ENCODE peak calls at places on chromosome 10, in four cellular contexts. U is H1, A is GM12878, D is HepG2. N is an unnamed sample.
A peak's percentile ranks its signal among the peaks of the same experiment; 100 is the strongest.

GRCh38 chr10:12699756-12700556 is 301.6 kb downstream of the CCDC3 start:
- DNase-seq in A (no peak), U (no peak), D (no peak), N (no peak)

GRCh38 chr10:120517881-120518484 is 61.0 kb downstream of the PLPP4 start:
- DNase-seq in U (no peak), A (no peak), D (no peak), N (no peak)

GRCh38 chr10:51405580-51406367 is 293.6 kb downstream of the CSTF2T start:
- DNase-seq in D (no peak), A (no peak), U (no peak), N (no peak)

GRCh38 chr10:131723601-131724530 is 176.9 kb upstream of the PPP2R2D start:
- DNase-seq in U (no peak), A (no peak), D (no peak), N (no peak)

GRCh38 chr10:101438881-101439391 is 85.0 kb downstream of the BTRC start:
- DNase-seq in A (no peak), U (no peak), D (no peak), N (no peak)

GRCh38 chr10:72340510-72340895 is 14.2 kb downstream of the DNAJB12 start:
- DNase-seq in U (no peak), D (no peak), A (no peak), N (no peak)

GRCh38 chr10:73774637-73775036 is 7.2 kb upstream of the CHCHD1 start:
- DNase-seq in D (peak; percentile 18), A (no peak), U (no peak), N (no peak)

GRCh38 chr10:77949167-77949566 is 22.6 kb upstream of the DLG5 start:
- DNase-seq in A (no peak), D (no peak), U (peak; percentile 82), N (peak; percentile 87)

GRCh38 chr10:86415099-86415498 is 48.5 kb upstream of the GRID1 start:
- DNase-seq in U (no peak), D (no peak), A (no peak), N (no peak)

GRCh38 chr10:23199768-23200511 is 7.8 kb downstream of the PTF1A start:
- DNase-seq in A (no peak), D (no peak), U (no peak), N (no peak)

GRCh38 chr10:12510566-12510965 is 161.2 kb downstream of the CAMK1D start:
- DNase-seq in U (no peak), A (no peak), D (no peak), N (no peak)

GRCh38 chr10:69898524-69898923 is 96.8 kb downstream of the COL13A1 start:
- DNase-seq in D (no peak), U (no peak), A (no peak), N (no peak)

GRCh38 chr10:98039690-98040381 is 9.4 kb upstream of the CRTAC1 start:
- DNase-seq in A (no peak), U (no peak), D (no peak), N (no peak)
- H3K27me3 ChIP-seq in A (peaks cover 14% of the 10 kb centered on the region), U (peaks cover 37% of the 10 kb centered on the region), D (peaks cover 43% of the 10 kb centered on the region), N (peaks cover 62% of the 10 kb centered on the region)

DNA sequence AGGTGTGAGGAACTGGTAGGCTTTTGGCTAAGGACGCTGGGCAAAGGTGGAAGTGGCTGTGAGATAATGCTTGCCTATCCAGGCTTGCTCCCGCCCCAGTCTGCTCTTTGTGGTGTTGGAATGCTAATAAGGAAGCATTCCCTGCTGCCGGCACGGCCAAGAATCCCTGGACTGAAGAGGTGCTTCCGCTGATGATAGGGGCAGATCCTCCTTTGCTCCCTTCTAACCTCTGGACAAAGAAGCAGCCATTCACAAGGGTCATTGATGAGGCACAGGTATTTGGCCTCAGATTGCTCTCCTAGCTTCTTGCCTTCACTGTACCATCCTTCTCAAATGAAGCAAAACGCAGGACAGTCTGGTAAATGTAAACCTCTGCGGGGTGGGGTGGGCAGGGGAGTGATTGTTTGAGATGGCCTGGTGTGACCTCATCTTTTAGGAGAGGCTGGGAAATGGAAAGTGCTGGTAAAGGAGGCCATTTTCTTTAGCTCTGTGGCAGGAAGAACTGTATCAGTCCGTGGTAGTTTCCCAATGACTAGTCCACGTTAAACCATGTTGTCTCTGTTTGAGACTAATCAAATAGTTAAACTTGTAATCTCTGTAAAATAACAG is 1.7 kb downstream of the PGAM1 start:
- DNase-seq in A (no peak), U (peak; percentile 65), D (peak; percentile 74), N (peak; percentile 64)
- TF ChIP-seq YY1 in A (peak; percentile 93), U (peak; percentile 76), D (peak; percentile 41), N (no peak)

DNA sequence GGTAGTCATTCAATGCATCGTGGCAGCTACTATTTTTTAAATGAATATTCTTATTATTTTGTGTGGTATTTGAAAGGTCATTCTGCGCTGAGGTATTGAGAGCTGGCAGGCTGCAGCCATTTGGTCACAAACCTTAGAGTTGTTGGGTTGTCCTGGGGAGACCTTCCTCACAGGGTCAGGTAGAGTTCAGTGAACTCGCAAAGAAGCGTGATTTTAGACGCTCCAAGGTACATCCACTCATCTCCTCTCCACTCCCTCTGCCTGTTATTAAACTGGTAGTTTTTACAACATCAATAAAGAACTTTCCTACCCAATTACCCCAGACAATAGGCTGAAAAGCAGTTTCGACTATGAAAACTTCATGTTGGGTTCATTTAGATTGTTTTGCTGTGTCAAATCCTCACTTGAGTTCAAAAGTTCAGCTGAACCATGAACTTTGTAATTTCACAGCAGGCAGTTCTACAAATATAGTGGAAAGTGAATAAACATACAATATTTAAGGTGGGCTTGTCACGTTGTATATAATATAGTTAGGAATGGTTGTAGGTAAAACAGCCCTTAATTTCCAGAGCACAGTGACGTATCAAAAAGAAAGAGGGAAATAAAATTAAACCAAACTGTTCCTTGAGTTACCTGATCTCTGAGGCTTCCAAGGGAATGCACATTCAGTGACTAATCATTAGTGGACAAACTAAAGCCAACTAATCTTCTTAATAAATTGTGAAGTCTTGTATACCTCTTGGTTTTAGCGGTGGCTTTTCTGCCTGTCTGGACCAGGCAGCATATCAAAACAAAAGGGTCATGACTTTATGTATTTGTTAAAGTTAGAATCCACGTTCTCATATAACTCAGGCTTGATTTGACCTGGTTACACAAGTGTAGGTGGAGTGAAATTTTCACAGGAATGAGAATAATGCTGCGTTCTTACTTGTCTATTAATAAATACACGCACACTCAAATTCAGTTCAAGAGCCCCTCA is 100.5 kb downstream of the CYP26A1 start:
- DNase-seq in D (peak; percentile 46), U (no peak), A (no peak), N (no peak)
- TF ChIP-seq SUZ12 in D (no peak), U (no peak), A (no peak), N (no peak)

DNA sequence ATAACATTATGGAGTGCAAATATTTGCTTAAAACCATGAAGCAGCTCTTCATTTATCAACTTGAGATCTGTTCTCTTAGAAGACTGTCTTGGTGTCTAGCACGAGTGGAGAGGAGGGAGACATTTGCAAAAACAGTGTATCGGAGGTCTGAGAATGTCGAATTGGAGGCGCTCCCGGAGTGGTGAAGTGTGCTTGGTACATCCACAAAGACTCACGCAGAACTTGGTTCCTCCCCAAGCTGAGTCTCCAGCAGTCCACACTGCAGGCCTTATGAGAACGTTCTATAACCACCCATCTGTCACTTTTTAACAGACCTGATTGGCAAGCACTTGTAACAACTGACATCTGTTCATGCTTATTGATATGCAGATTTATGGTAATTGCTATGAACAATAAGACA is 261.6 kb downstream of the CELF2 start:
- DNase-seq in U (no peak), A (no peak), D (no peak), N (no peak)
- H3K27me3 ChIP-seq in U (no peaks in the 10 kb centered on the region), A (no peaks in the 10 kb centered on the region), D (peaks cover 45% of the 10 kb centered on the region), N (no peaks in the 10 kb centered on the region)

N was measured in NT2/D1.